ENCODE peak calls at places on chromosomes 11 and 22, in four cellular contexts. F, W, A and M are unnamed samples.

GRCh38 chr11:10487002-10487647 is 32.1 kb downstream of the AMPD3 start:
- DNase-seq in F (no peak), W (no peak), A (no peak), M (no peak)

GRCh38 chr11:126380909-126381308 is 25.4 kb downstream of the ST3GAL4 start:
- DNase-seq in F (no peak), W (no peak), A (no peak), M (no peak)

GRCh38 chr22:19959043-19959586 is 17.5 kb upstream of the TXNRD2 start:
- DNase-seq in F (peak; percentile 54), W (no peak), A (no peak), M (no peak)

GRCh38 chr11:111565111-111565720 is 24.7 kb downstream of the LAYN start:
- DNase-seq in F (peak; percentile 88), W (peak; percentile 60), A (peak; percentile 42), M (peak; percentile 66)

GRCh38 chr11:22340803-22341581 is 2.8 kb downstream of the SLC17A6 start:
- DNase-seq in F (no peak), W (no peak), A (no peak), M (no peak)

GRCh38 chr11:21567628-21568290 is 625.1 kb upstream of the ANO5 start:
- DNase-seq in F (no peak), W (no peak), A (no peak), M (no peak)

GRCh38 chr11:48055292-48056132 is 75.2 kb downstream of the PTPRJ start:
- DNase-seq in F (no peak), W (peak; percentile 74), A (peak; percentile 41), M (no peak)

GRCh38 chr11:94727766-94728165 is 40.4 kb upstream of the AMOTL1 start:
- DNase-seq in F (no peak), W (no peak), A (no peak), M (no peak)

GRCh38 chr11:12761029-12761428 is 86.8 kb downstream of the TEAD1 start:
- DNase-seq in F (peak; percentile 46), W (no peak), A (no peak), M (no peak)

GRCh38 chr11:22193348-22194051 is 615 bp downstream of the ANO5 start:
- DNase-seq in F (no peak), W (no peak), A (no peak), M (no peak)

GRCh38 chr22:49301398-49302149 is 526.1 kb downstream of the BRD1 start:
- DNase-seq in F (no peak), W (no peak), A (no peak), M (no peak)

GRCh38 chr22:35443790-35444684 is 44.1 kb downstream of the MCM5 start:
- DNase-seq in F (no peak), W (no peak), A (no peak), M (no peak)

GRCh38 chr11:86800076-86800955 is at the start of gene PRSS23:
- DNase-seq in F (peak; percentile 55), W (no peak), A (no peak), M (peak; percentile 27)

GRCh38 chr11:27294654-27295053 is 68.4 kb downstream of the CCDC34 start:
- DNase-seq in F (no peak), W (no peak), A (no peak), M (no peak)

GRCh38 chr22:17775781-17776470 is 1.7 kb upstream of the BID start:
- DNase-seq in F (no peak), W (no peak), A (no peak), M (no peak)

GRCh38 chr11:58575377-58576020 is at the start of gene LPXN:
- DNase-seq in F (no peak), W (peak; percentile 86), A (peak; percentile 54), M (no peak)

GRCh38 chr11:66636411-66636810 is 2.1 kb upstream of the RBM4 start:
- DNase-seq in F (no peak), W (no peak), A (no peak), M (no peak)

GRCh38 chr22:43897751-43898261 is 6.0 kb upstream of the PNPLA5 start:
- DNase-seq in F (peak; percentile 67), W (no peak), A (no peak), M (peak; percentile 18)